ENCODE peak calls at places on chromosome 18, in five cellular contexts. R is left ventricle myocardium inferior, Z is left lung, E is AG04450, D is Peyer's patch. U is an unnamed sample.

GRCh38 chr18:45243347-45244095 is 371.8 kb upstream of the SLC14A2 start:
- DNase-seq in R (no peak), Z (no peak), E (no peak), D (no peak), U (no peak)

GRCh38 chr18:46174317-46175039 is 70.3 kb downstream of the HAUS1 start:
- DNase-seq in R (peak; percentile 29), Z (peak; percentile 85), E (no peak), D (peak; percentile 62), U (peak; percentile 36)

GRCh38 chr18:73136134-73136533 is 268.3 kb upstream of the NETO1 start:
- DNase-seq in R (no peak), Z (no peak), E (no peak), D (no peak), U (no peak)

GRCh38 chr18:1659190-1659589 is 754.5 kb downstream of the ADCYAP1 start:
- DNase-seq in R (no peak), Z (no peak), E (no peak), D (no peak), U (no peak)

GRCh38 chr18:3998698-3999333 is 456.3 kb downstream of the DLGAP1 start:
- DNase-seq in R (no peak), Z (no peak), E (peak; percentile 30), D (no peak), U (peak; percentile 37)

GRCh38 chr18:13725566-13726227 is 661 bp downstream of the FAM210A start:
- DNase-seq in R (no peak), Z (no peak), E (no peak), D (no peak), U (no peak)

GRCh38 chr18:3434685-3435084 is 15.3 kb upstream of the TGIF1 start:
- DNase-seq in R (no peak), Z (no peak), E (no peak), D (no peak), U (no peak)

GRCh38 chr18:39870586-39870985 is 2084.4 kb upstream of the PIK3C3 start:
- DNase-seq in R (no peak), Z (no peak), E (no peak), D (no peak), U (no peak)

GRCh38 chr18:42045346-42045745 is 90.3 kb downstream of the PIK3C3 start:
- DNase-seq in R (no peak), Z (no peak), E (no peak), D (no peak), U (no peak)

GRCh38 chr18:48032876-48033769 is 102.7 kb upstream of the SMAD2 start:
- DNase-seq in R (no peak), Z (no peak), E (no peak), D (no peak), U (no peak)

GRCh38 chr18:12015697-12016062 is 34.4 kb downstream of the IMPA2 start:
- DNase-seq in R (peak; percentile 72), Z (no peak), E (peak; percentile 18), D (peak; percentile 79), U (no peak)

GRCh38 chr18:44128365-44128764 is 552.3 kb upstream of the SETBP1 start:
- DNase-seq in R (no peak), Z (no peak), E (no peak), D (no peak), U (no peak)

GRCh38 chr18:51617572-51618260 is 420.2 kb upstream of the MEX3C start:
- DNase-seq in R (no peak), Z (no peak), E (no peak), D (no peak), U (no peak)

GRCh38 chr18:53756607-53756972 is 467.9 kb downstream of the MBD2 start:
- DNase-seq in R (no peak), Z (no peak), E (no peak), D (no peak), U (no peak)

GRCh38 chr18:10143601-10144000 is 229.8 kb downstream of the VAPA start:
- DNase-seq in R (no peak), Z (no peak), E (no peak), D (no peak), U (no peak)

GRCh38 chr18:59022167-59022945 is 117.3 kb upstream of the SEC11C start:
- DNase-seq in R (no peak), Z (no peak), E (no peak), D (no peak), U (no peak)

GRCh38 chr18:2932247-2933181 is 80.4 kb downstream of the LPIN2 start:
- DNase-seq in R (no peak), Z (no peak), E (peak; percentile 21), D (no peak), U (peak; percentile 72)

GRCh38 chr18:80194874-80195570 is 52.3 kb downstream of the PARD6G start:
- DNase-seq in R (no peak), Z (no peak), E (no peak), D (no peak), U (no peak)

GRCh38 chr18:21083017-21083416 is 28.6 kb downstream of the ROCK1 start:
- DNase-seq in R (no peak), Z (no peak), E (no peak), D (no peak), U (no peak)

GRCh38 chr18:23924813-23925212 is 89.7 kb upstream of the TTC39C start:
- DNase-seq in R (no peak), Z (no peak), E (no peak), D (no peak), U (no peak)

GRCh38 chr18:46434629-46435028 is 222.4 kb downstream of the LOXHD1 start:
- DNase-seq in R (no peak), Z (no peak), E (no peak), D (no peak), U (no peak)

GRCh38 chr18:24935008-24935407 is 417.0 kb downstream of the ZNF521 start:
- DNase-seq in R (no peak), Z (no peak), E (no peak), D (no peak), U (no peak)

GRCh38 chr18:73408434-73408833 is 540.6 kb upstream of the NETO1 start:
- DNase-seq in R (no peak), Z (no peak), E (no peak), D (no peak), U (no peak)

GRCh38 chr18:37566479-37567060 is 972 bp upstream of the CELF4 start:
- DNase-seq in R (no peak), Z (peak; percentile 82), E (no peak), D (no peak), U (no peak)

GRCh38 chr18:45403341-45404049 is 211.8 kb upstream of the SLC14A2 start:
- DNase-seq in R (no peak), Z (no peak), E (no peak), D (no peak), U (no peak)

GRCh38 chr18:5294618-5295230 is 802 bp downstream of the ZBTB14 start:
- DNase-seq in R (peak; percentile 56), Z (peak; percentile 90), E (no peak), D (peak; percentile 81), U (peak; percentile 57)

GRCh38 chr18:75154259-75154658 is 54.7 kb downstream of the PTGR3 start:
- DNase-seq in R (no peak), Z (no peak), E (no peak), D (no peak), U (no peak)

GRCh38 chr18:23158884-23159820 is 23.9 kb downstream of the CABLES1 start:
- DNase-seq in R (no peak), Z (no peak), E (no peak), D (no peak), U (no peak)

GRCh38 chr18:47731276-47731675 is 199.2 kb downstream of the SMAD2 start:
- DNase-seq in R (no peak), Z (no peak), E (no peak), D (no peak), U (no peak)

GRCh38 chr18:25326231-25327042 is 25.5 kb downstream of the ZNF521 start:
- DNase-seq in R (no peak), Z (no peak), E (no peak), D (no peak), U (no peak)

GRCh38 chr18:68484241-68484640 is 230.7 kb downstream of the TMX3 start:
- DNase-seq in R (no peak), Z (no peak), E (no peak), D (no peak), U (no peak)

GRCh38 chr18:31278609-31279071 is 39.3 kb upstream of the DSG1 start:
- DNase-seq in R (no peak), Z (no peak), E (no peak), D (no peak), U (no peak)

GRCh38 chr18:24659837-24660720 is 199.6 kb downstream of the HRH4 start:
- DNase-seq in R (peak; percentile 53), Z (peak; percentile 34), E (no peak), D (peak; percentile 50), U (peak; percentile 17)

U was measured in adrenal gland.